ENCODE peak calls at places on chromosome 22, in four cellular contexts. Q, P, A and L are unnamed samples.

GRCh38 chr22:46539169-46539568 is 1.7 kb upstream of the CELSR1 start:
- DNase-seq in P (no peak), A (no peak), Q (no peak), L (no peak)

GRCh38 chr22:31947296-31947695 is 3.0 kb downstream of the YWHAH start:
- DNase-seq in Q (no peak), P (no peak), A (peak), L (peak)

GRCh38 chr22:20076627-20077172 is 3.3 kb upstream of the DGCR8 start:
- DNase-seq in Q (no peak), P (no peak), A (no peak), L (no peak)

GRCh38 chr22:20315337-20316216 is 4.3 kb downstream of the DGCR6L start:
- DNase-seq in Q (peak), P (no peak), A (no peak), L (no peak)

GRCh38 chr22:37538590-37539357 is 19.6 kb upstream of the CARD10 start:
- DNase-seq in Q (peak), P (peak), A (peak), L (peak)

GRCh38 chr22:41650821-41651220 is 29.7 kb downstream of the XRCC6 start:
- DNase-seq in P (no peak), A (no peak), Q (no peak), L (no peak)

GRCh38 chr22:43600265-43600664 is 188.5 kb downstream of the MPPED1 start:
- DNase-seq in P (no peak), A (no peak), Q (no peak), L (no peak)

GRCh38 chr22:22945195-22945594 is 57.6 kb downstream of the IGLL5 start:
- DNase-seq in Q (peak), A (no peak), P (no peak), L (no peak)

GRCh38 chr22:20550851-20551744 is 43.7 kb downstream of the MED15 start:
- DNase-seq in P (peak), A (peak), Q (no peak), L (no peak)

GRCh38 chr22:42933783-42934144 is 76.7 kb upstream of the ARFGAP3 start:
- DNase-seq in A (peak), P (no peak), Q (no peak), L (no peak)

GRCh38 chr22:27973851-27974250 is 54.8 kb upstream of the PITPNB start:
- DNase-seq in P (no peak), Q (no peak), A (no peak), L (no peak)

GRCh38 chr22:19723165-19723989 is at the start of gene GP1BB:
- DNase-seq in Q (no peak), P (peak), A (peak), L (no peak)

GRCh38 chr22:24149191-24149590 is 32.1 kb upstream of the SUSD2 start:
- DNase-seq in P (no peak), A (no peak), Q (no peak), L (no peak)

GRCh38 chr22:36144886-36145541 is 15.5 kb downstream of the APOL3 start:
- DNase-seq in P (no peak), Q (peak), A (peak), L (no peak)

GRCh38 chr22:36397081-36397766 is 9.5 kb upstream of the MYH9 start:
- DNase-seq in P (no peak), Q (no peak), A (no peak), L (no peak)

GRCh38 chr22:42263944-42264343 is 6.5 kb downstream of the TCF20 start:
- DNase-seq in A (no peak), P (no peak), Q (no peak), L (no peak)

GRCh38 chr22:27242474-27242873 is 559.1 kb downstream of the MN1 start:
- DNase-seq in A (no peak), Q (no peak), P (no peak), L (no peak)

GRCh38 chr22:26756675-26757293 is 99.4 kb downstream of the MIAT start:
- DNase-seq in A (peak), Q (no peak), P (no peak), L (no peak)

GRCh38 chr22:19892249-19892879 is 37.7 kb upstream of the GNB1L start:
- DNase-seq in Q (no peak), P (peak), A (peak), L (peak)

GRCh38 chr22:42991010-42991651 is 23.8 kb downstream of the PACSIN2 start:
- DNase-seq in A (no peak), Q (no peak), P (no peak), L (no peak)

GRCh38 chr22:48035897-48036296 is 1273.4 kb downstream of the TBC1D22A start:
- DNase-seq in P (no peak), Q (no peak), A (no peak), L (no peak)

GRCh38 chr22:36385491-36386350 is 2.0 kb downstream of the MYH9 start:
- DNase-seq in Q (no peak), A (no peak), P (peak), L (no peak)

GRCh38 chr22:48885271-48885918 is 942.3 kb downstream of the BRD1 start:
- DNase-seq in P (no peak), Q (peak), A (no peak), L (no peak)

GRCh38 chr22:29345932-29346331 is 30.4 kb upstream of the RASL10A start:
- DNase-seq in A (no peak), Q (no peak), P (no peak), L (no peak)